ENCODE peak calls at places on chromosome 6, in seven cellular contexts. R, E, H, L, D, P and B are unnamed samples.

GRCh38 chr6:80638222-80639055 is 532.0 kb downstream of the BCKDHB start:
- DNase-seq in R (peak), E (peak), H (peak), L (peak), D (no peak), P (peak), B (peak)

GRCh38 chr6:3454206-3455016 is 2.4 kb downstream of the SLC22A23 start:
- DNase-seq in R (no peak), E (no peak), H (no peak), L (no peak), D (no peak), P (no peak), B (no peak)

GRCh38 chr6:72977114-72977513 is 248.2 kb downstream of the KHDC1L start:
- DNase-seq in R (no peak), E (no peak), H (no peak), L (no peak), D (no peak), P (peak), B (no peak)

GRCh38 chr6:133637874-133638273 is 251.0 kb upstream of the TCF21 start:
- DNase-seq in R (peak), E (no peak), H (no peak), L (no peak), D (no peak), P (no peak), B (no peak)

GRCh38 chr6:3957321-3957720 is 108.1 kb downstream of the FAM50B start:
- DNase-seq in R (no peak), E (no peak), H (no peak), L (no peak), D (no peak), P (no peak), B (no peak)

GRCh38 chr6:137890983-137891537 is 24.0 kb downstream of the TNFAIP3 start:
- DNase-seq in R (no peak), E (no peak), H (no peak), L (no peak), D (no peak), P (no peak), B (no peak)

GRCh38 chr6:26304213-26305096 is 60.5 kb upstream of the BTN3A2 start:
- DNase-seq in R (no peak), E (no peak), H (peak), L (no peak), D (peak), P (peak), B (peak)

GRCh38 chr6:95071464-95071863 is 505.9 kb upstream of the MANEA start:
- DNase-seq in R (no peak), E (no peak), H (no peak), L (no peak), D (no peak), P (no peak), B (no peak)

GRCh38 chr6:31067881-31068737 is 44.3 kb downstream of the C6orf15 start:
- DNase-seq in R (no peak), E (no peak), H (no peak), L (no peak), D (no peak), P (no peak), B (no peak)

GRCh38 chr6:167799033-167799933 is 27.4 kb upstream of the AFDN start:
- DNase-seq in R (no peak), E (peak), H (peak), L (no peak), D (no peak), P (no peak), B (peak)

GRCh38 chr6:51618563-51618962 is 468.9 kb downstream of the PKHD1 start:
- DNase-seq in R (no peak), E (no peak), H (no peak), L (no peak), D (no peak), P (peak), B (no peak)

GRCh38 chr6:138456393-138456775 is 42.9 kb downstream of the NHSL1 start:
- DNase-seq in R (no peak), E (no peak), H (no peak), L (no peak), D (no peak), P (no peak), B (no peak)

GRCh38 chr6:94005835-94006234 is 586.5 kb upstream of the EPHA7 start:
- DNase-seq in R (no peak), E (no peak), H (no peak), L (no peak), D (no peak), P (no peak), B (no peak)

GRCh38 chr6:41462980-41463930 is 82.9 kb upstream of the FOXP4 start:
- DNase-seq in R (no peak), E (peak), H (peak), L (peak), D (peak), P (peak), B (peak)

GRCh38 chr6:88445188-88445958 is 279.2 kb upstream of the CNR1 start:
- DNase-seq in R (no peak), E (no peak), H (no peak), L (no peak), D (no peak), P (no peak), B (no peak)

GRCh38 chr6:41796474-41796873 is 9.0 kb downstream of the TOMM6 start:
- DNase-seq in R (peak), E (no peak), H (no peak), L (no peak), D (no peak), P (no peak), B (no peak)

GRCh38 chr6:45473121-45473967 is 95.6 kb upstream of the SUPT3H start:
- DNase-seq in R (no peak), E (no peak), H (no peak), L (no peak), D (no peak), P (no peak), B (no peak)

GRCh38 chr6:139540276-139540675 is 165.8 kb upstream of the CITED2 start:
- DNase-seq in R (no peak), E (no peak), H (no peak), L (no peak), D (no peak), P (peak), B (peak)

GRCh38 chr6:29887330-29887818 is 55.0 kb upstream of the HLA-A start:
- DNase-seq in R (peak), E (no peak), H (no peak), L (no peak), D (peak), P (peak), B (peak)

GRCh38 chr6:33958208-33958862 is 154.5 kb upstream of the MLN start:
- DNase-seq in R (peak), E (peak), H (no peak), L (no peak), D (no peak), P (no peak), B (no peak)

GRCh38 chr6:33960345-33961313 is 156.8 kb upstream of the MLN start:
- DNase-seq in R (peak), E (peak), H (no peak), L (no peak), D (no peak), P (no peak), B (no peak)

GRCh38 chr6:33959661-33960344 is 156.0 kb upstream of the MLN start:
- DNase-seq in R (no peak), E (no peak), H (no peak), L (no peak), D (no peak), P (no peak), B (no peak)

GRCh38 chr6:33957391-33958207 is 153.8 kb upstream of the MLN start:
- DNase-seq in R (no peak), E (no peak), H (no peak), L (no peak), D (no peak), P (no peak), B (no peak)

DNA sequence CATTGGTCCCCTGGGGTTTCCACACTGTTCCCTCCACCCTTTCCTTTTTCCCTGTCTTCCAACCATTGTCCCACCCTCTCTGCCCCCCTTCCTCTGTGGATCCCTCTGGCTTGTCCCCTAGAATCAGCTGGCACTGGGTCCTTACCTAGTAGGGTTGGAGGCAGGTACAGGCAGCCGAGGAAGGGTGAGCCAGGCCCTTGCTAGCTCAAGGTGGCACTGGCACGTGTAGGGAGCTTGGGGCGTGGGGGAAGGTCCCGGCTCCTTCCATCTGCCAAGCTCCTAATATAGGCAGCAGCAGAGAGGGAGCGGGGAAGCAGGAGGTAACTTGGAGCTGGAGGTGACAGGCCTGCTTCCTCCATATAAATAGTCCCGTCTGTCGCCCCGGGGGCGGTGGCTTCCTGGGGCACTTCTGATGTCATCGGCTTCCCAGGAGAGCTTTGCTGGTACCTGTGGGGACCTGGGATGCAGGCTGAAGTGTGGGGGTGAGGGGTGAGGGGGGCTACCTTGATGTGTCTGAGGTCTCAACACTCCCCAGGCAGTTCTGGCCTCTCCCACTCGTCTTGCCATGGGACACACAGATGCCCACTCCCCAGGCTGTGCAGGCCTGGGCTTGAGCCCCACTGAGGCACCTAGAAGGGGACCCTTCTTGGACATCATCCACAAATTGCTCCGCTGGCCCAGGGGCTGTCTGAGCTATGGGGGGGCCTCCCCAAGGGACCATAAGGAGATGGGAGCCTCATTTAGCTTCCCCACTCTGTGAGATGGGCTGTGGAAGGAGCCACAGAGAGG is 155.3 kb upstream of the MLN start:
- DNase-seq in R (peak), E (no peak), H (no peak), L (no peak), D (no peak), P (no peak), B (no peak)
- TF ChIP-seq CTCF in R (no peak), E (no peak), H (no peak), L (no peak), D (no peak), P (no peak), B (no peak)

GRCh38 chr6:35776364-35777215 is at the start of gene CLPSL2:
- DNase-seq in R (peak), E (peak), H (peak), L (no peak), D (no peak), P (peak), B (no peak)
- H3K4me3 ChIP-seq in R (peak), E (peak), H (peak), L (peak), D (peak), P (peak), B (peak)

GRCh38 chr6:135680964-135681913 is 170.3 kb upstream of the PDE7B start:
- DNase-seq in R (no peak), E (no peak), H (no peak), L (no peak), D (no peak), P (no peak), B (peak)

GRCh38 chr6:135672256-135672655 is 174.7 kb upstream of the AHI1 start:
- DNase-seq in R (no peak), E (no peak), H (no peak), L (no peak), D (no peak), P (no peak), B (no peak)

GRCh38 chr6:135675026-135675425 is 176.5 kb upstream of the PDE7B start:
- DNase-seq in R (no peak), E (no peak), H (no peak), L (no peak), D (no peak), P (no peak), B (peak)

GRCh38 chr6:135673671-135674309 is 176.2 kb upstream of the AHI1 start:
- DNase-seq in R (no peak), E (no peak), H (no peak), L (no peak), D (no peak), P (no peak), B (peak)

DNA sequence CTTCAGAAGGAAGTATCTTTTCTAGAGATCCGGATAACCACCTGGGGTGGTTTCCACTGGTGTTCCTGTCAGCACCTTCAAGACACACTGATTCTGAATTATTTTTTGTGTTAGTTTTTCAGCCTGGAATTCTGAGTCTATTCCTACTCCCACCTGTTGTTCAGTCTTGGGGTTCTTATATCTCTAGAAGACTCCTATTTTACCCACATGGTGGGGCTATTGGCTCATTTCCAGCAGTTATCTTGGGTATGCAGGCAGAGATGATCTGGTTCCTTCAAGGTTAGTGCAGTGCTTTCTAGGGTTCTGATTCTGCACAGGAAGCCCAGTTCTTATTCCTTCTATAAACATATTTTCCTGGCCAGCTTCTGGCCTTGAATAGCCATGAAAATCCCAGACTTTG is 175.6 kb upstream of the PDE7B start:
- DNase-seq in R (peak), E (peak), H (no peak), L (no peak), D (no peak), P (peak), B (peak)
- TF ChIP-seq CTCF in R (peak), E (peak), H (peak), L (peak), D (peak), P (peak), B (no peak)

GRCh38 chr6:28211840-28212509 is 13.1 kb upstream of the ZSCAN9 start:
- DNase-seq in R (peak), E (peak), H (no peak), L (no peak), D (no peak), P (peak), B (no peak)
- H3K4me3 ChIP-seq in R (peak), E (peak), H (peak), L (peak), D (peak), P (peak), B (peak)

GRCh38 chr6:156590482-156590881 is 186.7 kb upstream of the ARID1B start:
- DNase-seq in R (peak), E (no peak), H (no peak), L (no peak), D (no peak), P (no peak), B (no peak)
- TF ChIP-seq CTCF in R (peak), E (peak), H (no peak), L (no peak), D (no peak), P (no peak), B (no peak)

DNA sequence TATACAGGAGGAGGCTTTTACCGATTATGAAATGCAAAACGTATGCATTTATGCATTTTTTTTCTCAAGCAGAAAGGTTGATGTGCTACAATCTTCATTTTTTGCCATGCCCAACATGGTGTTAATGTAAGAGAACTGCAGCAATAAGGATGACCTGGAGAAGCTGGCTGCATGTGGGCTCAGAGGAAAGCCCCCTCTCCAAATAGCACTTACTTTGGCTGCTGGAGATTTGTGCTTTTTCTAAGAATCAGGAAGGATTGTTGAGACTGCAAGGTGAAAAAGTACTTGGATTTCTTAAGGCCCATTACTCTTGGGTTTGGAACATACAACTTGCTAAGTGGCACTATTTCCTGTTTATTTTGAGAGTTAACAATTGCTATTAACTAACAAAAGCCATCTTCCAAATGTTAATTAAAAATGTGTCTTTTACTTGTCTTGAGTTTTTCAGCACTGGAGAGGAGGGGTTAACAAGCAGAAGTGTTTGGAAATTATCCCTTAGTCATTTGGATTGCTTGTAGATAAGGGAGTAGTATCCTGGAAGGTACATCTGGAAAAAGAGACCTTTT is 5.6 kb downstream of the SOX4 start:
- DNase-seq in R (no peak), E (no peak), H (no peak), L (no peak), D (no peak), P (no peak), B (no peak)
- H3K4me3 ChIP-seq in R (peak), E (peak), H (peak), L (peak), D (peak), P (no peak), B (no peak)